ENCODE peak calls at places on chromosomes 3 and 15, in four cellular contexts. O is activated naive CD8-positive, alpha-beta T cell treated with anti-CD3 and anti-CD28 coated beads, Interleukin-2, amount 50 U/mL, for 24 hours; T is GM19239; R is RWPE2. M is an unnamed sample.

GRCh38 chr3:9622438-9622837 is 26.9 kb upstream of the MTMR14 start:
- DNase-seq in T (no peak), O (no peak), R (no peak), M (no peak)

GRCh38 chr3:4983739-4984510 is 4.7 kb downstream of the BHLHE40 start:
- DNase-seq in O (peak; percentile 77), R (no peak), T (no peak), M (peak; percentile 79)

GRCh38 chr3:188974856-188975611 is 196.7 kb upstream of the TPRG1 start:
- DNase-seq in T (no peak), O (no peak), R (no peak), M (no peak)

GRCh38 chr15:42772126-42772525 is 35.2 kb upstream of the CDAN1 start:
- DNase-seq in O (no peak), T (no peak), R (no peak), M (no peak)

GRCh38 chr15:79516155-79516554 is 84.0 kb downstream of the MINAR1 start:
- DNase-seq in O (no peak), R (no peak), T (no peak), M (no peak)

GRCh38 chr15:39114690-39115378 is 466.0 kb upstream of the THBS1 start:
- DNase-seq in O (no peak), T (no peak), R (no peak), M (no peak)

GRCh38 chr3:12798559-12799179 is 2.2 kb downstream of the CAND2 start:
- DNase-seq in T (no peak), O (no peak), R (no peak), M (no peak)

GRCh38 chr3:39064646-39065045 is 12.8 kb downstream of the WDR48 start:
- DNase-seq in R (no peak), T (no peak), O (no peak), M (no peak)

GRCh38 chr3:148513066-148513671 is 184.5 kb upstream of the AGTR1 start:
- DNase-seq in T (no peak), R (no peak), O (no peak), M (peak; percentile 22)

GRCh38 chr3:81434171-81434570 is 327.3 kb downstream of the GBE1 start:
- DNase-seq in R (no peak), O (no peak), T (no peak), M (no peak)

GRCh38 chr15:70505411-70505919 is 257.9 kb downstream of the UACA start:
- DNase-seq in T (no peak), O (no peak), R (peak; percentile 94), M (no peak)

GRCh38 chr3:14238936-14239335 is 60.3 kb downstream of the LSM3 start:
- DNase-seq in T (no peak), O (no peak), R (no peak), M (no peak)

GRCh38 chr3:197154-197855 is 742 bp downstream of the CHL1 start:
- DNase-seq in T (peak; percentile 40), R (no peak), O (peak; percentile 1), M (no peak)